ENCODE peak calls at places on chromosomes 11 and 22, in five cellular contexts. One of them, this sample, is unnamed.

GRCh38 chr11:71927813-71928738 is at the start of gene XNDC1N:
- DNase-seq in H1: no peak
- DNase-seq in HepG2: peak; percentile 89
- DNase-seq in GM12878: no peak
- DNase-seq in K562: peak; percentile 85
- DNase-seq in this sample: peak; percentile 86

GRCh38 chr22:33314316-33314715 is 256.1 kb upstream of the SYN3 start:
- DNase-seq in K562: no peak
- DNase-seq in HepG2: no peak
- DNase-seq in GM12878: no peak
- DNase-seq in H1: no peak
- DNase-seq in this sample: no peak

GRCh38 chr11:103396237-103396636 is 287.0 kb downstream of the DYNC2H1 start:
- DNase-seq in GM12878: no peak
- DNase-seq in H1: no peak
- DNase-seq in HepG2: no peak
- DNase-seq in K562: no peak
- DNase-seq in this sample: no peak

GRCh38 chr22:46614070-46614931 is 5.9 kb upstream of the GRAMD4 start:
- DNase-seq in H1: no peak
- DNase-seq in K562: no peak
- DNase-seq in GM12878: peak; percentile 70
- DNase-seq in HepG2: no peak
- DNase-seq in this sample: no peak

GRCh38 chr11:121131656-121132055 is 30.6 kb downstream of the TECTA start:
- DNase-seq in H1: no peak
- DNase-seq in HepG2: no peak
- DNase-seq in GM12878: no peak
- DNase-seq in K562: no peak
- DNase-seq in this sample: no peak

GRCh38 chr11:65834202-65834601 is 439 bp downstream of the SNX32 start:
- DNase-seq in K562: no peak
- DNase-seq in H1: no peak
- DNase-seq in GM12878: no peak
- DNase-seq in HepG2: no peak
- DNase-seq in this sample: no peak

GRCh38 chr11:62505112-62505783 is 41.4 kb downstream of the AHNAK start:
- DNase-seq in H1: no peak
- DNase-seq in GM12878: no peak
- DNase-seq in K562: peak; percentile 66
- DNase-seq in HepG2: no peak
- DNase-seq in this sample: no peak

GRCh38 chr11:64245797-64246623 is 733 bp downstream of the PPP1R14B start:
- DNase-seq in H1: no peak
- DNase-seq in K562: peak; percentile 68
- DNase-seq in HepG2: peak; percentile 58
- DNase-seq in GM12878: no peak
- DNase-seq in this sample: no peak

GRCh38 chr22:45969414-45969799 is 7.6 kb downstream of the WNT7B start:
- DNase-seq in HepG2: no peak
- DNase-seq in GM12878: no peak
- DNase-seq in H1: no peak
- DNase-seq in K562: peak; percentile 19
- DNase-seq in this sample: no peak

GRCh38 chr22:42172385-42173172 is 42.0 kb upstream of the CYP2D6 start:
- DNase-seq in K562: no peak
- DNase-seq in GM12878: no peak
- DNase-seq in H1: no peak
- DNase-seq in HepG2: peak; percentile 74
- DNase-seq in this sample: no peak

GRCh38 chr22:43345761-43346261 is 2.6 kb upstream of the SCUBE1 start:
- DNase-seq in HepG2: peak; percentile 46
- DNase-seq in K562: peak; percentile 30
- DNase-seq in GM12878: no peak
- DNase-seq in H1: no peak
- DNase-seq in this sample: no peak

GRCh38 chr11:40230821-40231220 is 1228.6 kb downstream of the LRRC4C start:
- DNase-seq in K562: no peak
- DNase-seq in HepG2: no peak
- DNase-seq in H1: no peak
- DNase-seq in GM12878: no peak
- DNase-seq in this sample: no peak

GRCh38 chr22:41681616-41682015 is 7.1 kb downstream of the SNU13 start:
- DNase-seq in HepG2: no peak
- DNase-seq in K562: no peak
- DNase-seq in GM12878: no peak
- DNase-seq in H1: no peak
- DNase-seq in this sample: no peak

GRCh38 chr11:10900686-10901415 is 43.0 kb upstream of the ZBED5 start:
- DNase-seq in K562: peak; percentile 25
- DNase-seq in H1: no peak
- DNase-seq in GM12878: no peak
- DNase-seq in HepG2: no peak
- DNase-seq in this sample: no peak

GRCh38 chr11:44143987-44144909 is 48.8 kb downstream of the EXT2 start:
- DNase-seq in K562: no peak
- DNase-seq in H1: no peak
- DNase-seq in HepG2: no peak
- DNase-seq in GM12878: no peak
- DNase-seq in this sample: peak; percentile 15

GRCh38 chr11:87897079-87897478 is 278.2 kb downstream of the RAB38 start:
- DNase-seq in K562: no peak
- DNase-seq in H1: no peak
- DNase-seq in HepG2: no peak
- DNase-seq in GM12878: no peak
- DNase-seq in this sample: no peak

GRCh38 chr22:17712441-17712840 is 61.8 kb downstream of the BID start:
- DNase-seq in H1: no peak
- DNase-seq in GM12878: no peak
- DNase-seq in HepG2: no peak
- DNase-seq in K562: no peak
- DNase-seq in this sample: no peak
- TF ChIP-seq SP1 in H1: no peak
- TF ChIP-seq SP1 in GM12878: no peak
- TF ChIP-seq SP1 in HepG2: no peak
- TF ChIP-seq SP1 in K562: no peak
- TF ChIP-seq SP1 in this sample: no peak

GRCh38 chr11:32615422-32615821 is 31.8 kb downstream of the EIF3M start:
- DNase-seq in GM12878: no peak
- DNase-seq in K562: peak; percentile 13
- DNase-seq in HepG2: peak; percentile 7
- DNase-seq in H1: no peak
- DNase-seq in this sample: no peak
- TF ChIP-seq ATF3 in GM12878: no peak
- TF ChIP-seq ATF3 in K562: no peak
- TF ChIP-seq ATF3 in HepG2: no peak
- TF ChIP-seq ATF3 in H1: no peak
- TF ChIP-seq ATF3 in this sample: no peak

DNA sequence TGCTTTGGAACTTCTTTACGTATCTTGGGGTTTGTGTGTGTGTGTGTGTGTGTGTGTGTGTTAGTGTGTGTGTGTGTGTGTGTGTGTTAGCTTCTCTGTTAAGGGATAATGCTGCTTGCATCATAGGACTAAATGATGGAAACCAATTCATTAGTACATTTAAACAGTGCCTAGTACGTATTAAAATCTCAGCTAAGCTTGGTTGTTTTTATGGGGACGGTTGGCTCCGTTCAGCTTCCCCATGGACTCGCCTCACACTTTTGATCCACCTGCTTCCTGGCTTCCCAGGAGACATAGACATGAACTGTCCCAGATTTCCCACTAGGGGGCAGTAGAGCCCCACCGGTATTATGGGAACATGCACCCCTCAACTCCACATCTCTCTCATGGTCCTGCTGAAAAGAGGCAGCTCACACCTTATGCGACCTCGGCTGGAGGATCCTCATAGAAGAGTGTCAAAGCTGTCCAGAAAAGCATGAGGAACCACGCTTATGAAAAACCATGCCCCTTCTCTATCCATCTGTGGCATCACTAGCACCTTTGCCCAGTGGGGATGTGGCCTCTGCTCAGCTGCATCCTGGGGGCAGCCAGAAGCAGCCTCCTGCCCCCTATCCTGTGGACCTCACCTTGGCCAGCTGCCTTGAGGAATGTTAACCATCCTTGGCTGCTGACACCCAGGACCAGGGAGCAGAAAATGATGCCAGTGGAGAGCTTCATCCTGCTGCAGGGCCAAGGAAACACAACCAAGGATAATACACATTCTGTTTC is 9.7 kb upstream of the SAAL1 start:
- DNase-seq in GM12878: peak; percentile 19
- DNase-seq in HepG2: peak; percentile 75
- DNase-seq in H1: peak; percentile 60
- DNase-seq in K562: peak; percentile 77
- DNase-seq in this sample: peak; percentile 76
- H2AFZ ChIP-seq in GM12878: no peak overlapping the region
- H2AFZ ChIP-seq in HepG2: no peak overlapping the region
- H2AFZ ChIP-seq in H1: peak overlapping the region; percentile 75
- H2AFZ ChIP-seq in K562: no peak overlapping the region
- H2AFZ ChIP-seq in this sample: peak overlapping the region; percentile 57

DNA sequence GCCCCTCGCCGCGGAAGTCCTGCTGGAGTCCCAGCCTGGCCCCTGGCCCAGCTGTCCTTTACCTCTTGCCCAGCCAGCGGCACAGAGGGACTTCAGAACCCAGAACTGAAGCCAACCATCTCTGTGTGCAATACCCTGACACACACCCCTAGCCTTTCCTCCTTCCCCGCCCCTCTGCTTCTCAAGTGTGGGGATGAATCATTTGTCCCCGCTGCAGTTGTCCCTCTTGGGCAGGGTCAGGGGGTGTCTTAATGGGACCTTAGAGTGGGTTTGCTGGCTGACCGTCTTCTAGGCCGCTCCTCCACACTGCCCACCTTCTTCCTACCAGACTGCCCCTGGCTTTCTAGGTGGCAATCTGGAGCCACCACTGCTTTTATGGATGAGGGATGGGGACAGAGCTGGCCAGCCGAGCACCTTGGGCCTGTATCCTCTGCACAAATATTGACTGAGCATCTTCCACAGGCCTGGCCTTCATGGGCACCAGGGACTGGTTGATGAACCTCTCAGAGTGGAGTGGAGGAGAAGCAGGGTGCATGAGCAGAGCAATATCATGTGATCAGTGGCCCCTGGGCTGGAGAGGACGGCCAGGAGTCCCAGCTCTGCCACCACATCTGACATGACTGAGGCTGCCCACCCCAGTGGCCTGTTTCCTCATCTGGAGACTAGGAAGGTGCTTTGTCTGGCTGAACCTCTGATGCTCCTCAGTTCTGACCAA is 668 bp upstream of the CHST1 start:
- DNase-seq in GM12878: no peak
- DNase-seq in K562: no peak
- DNase-seq in HepG2: no peak
- DNase-seq in H1: no peak
- DNase-seq in this sample: no peak
- TF ChIP-seq SP1 in GM12878: no peak
- TF ChIP-seq SP1 in K562: no peak
- TF ChIP-seq SP1 in HepG2: no peak
- TF ChIP-seq SP1 in H1: no peak
- TF ChIP-seq SP1 in this sample: no peak

GRCh38 chr22:37331034-37331428 is 48.7 kb downstream of the CYTH4 start:
- DNase-seq in K562: peak; percentile 26
- DNase-seq in H1: no peak
- DNase-seq in GM12878: no peak
- DNase-seq in HepG2: no peak
- DNase-seq in this sample: no peak
- TF ChIP-seq ATF3 in K562: no peak
- TF ChIP-seq ATF3 in H1: no peak
- TF ChIP-seq ATF3 in GM12878: no peak
- TF ChIP-seq ATF3 in HepG2: no peak
- TF ChIP-seq ATF3 in this sample: no peak

GRCh38 chr11:34619062-34619516 is 1.8 kb upstream of the EHF start:
- DNase-seq in HepG2: no peak
- DNase-seq in K562: peak; percentile 69
- DNase-seq in GM12878: no peak
- DNase-seq in H1: no peak
- DNase-seq in this sample: no peak

GRCh38 chr11:34621876-34622275 is 983 bp downstream of the EHF start:
- DNase-seq in K562: no peak
- DNase-seq in HepG2: peak; percentile 30
- DNase-seq in GM12878: no peak
- DNase-seq in H1: no peak
- DNase-seq in this sample: no peak

GRCh38 chr11:34618406-34618805 is 2.5 kb upstream of the EHF start:
- DNase-seq in K562: no peak
- DNase-seq in HepG2: no peak
- DNase-seq in H1: no peak
- DNase-seq in GM12878: no peak
- DNase-seq in this sample: no peak

GRCh38 chr11:34620820-34621792 is at the start of gene EHF:
- DNase-seq in K562: no peak
- DNase-seq in HepG2: no peak
- DNase-seq in H1: no peak
- DNase-seq in GM12878: no peak
- DNase-seq in this sample: no peak

GRCh38 chr11:34620202-34620601 is 691 bp upstream of the EHF start:
- DNase-seq in HepG2: no peak
- DNase-seq in K562: no peak
- DNase-seq in H1: no peak
- DNase-seq in GM12878: no peak
- DNase-seq in this sample: no peak
- H2AFZ ChIP-seq in HepG2: no peak overlapping the region
- H2AFZ ChIP-seq in K562: no peak overlapping the region
- H2AFZ ChIP-seq in H1: no peak overlapping the region
- H2AFZ ChIP-seq in GM12878: no peak overlapping the region
- H2AFZ ChIP-seq in this sample: no peak overlapping the region

GRCh38 chr11:69000831-69001245 is 12.2 kb downstream of the MRGPRF start:
- DNase-seq in K562: no peak
- DNase-seq in H1: no peak
- DNase-seq in HepG2: peak; percentile 57
- DNase-seq in GM12878: no peak
- DNase-seq in this sample: peak; percentile 27
- TF ChIP-seq SP1 in K562: no peak
- TF ChIP-seq SP1 in H1: no peak
- TF ChIP-seq SP1 in HepG2: no peak
- TF ChIP-seq SP1 in GM12878: no peak
- TF ChIP-seq SP1 in this sample: no peak

DNA sequence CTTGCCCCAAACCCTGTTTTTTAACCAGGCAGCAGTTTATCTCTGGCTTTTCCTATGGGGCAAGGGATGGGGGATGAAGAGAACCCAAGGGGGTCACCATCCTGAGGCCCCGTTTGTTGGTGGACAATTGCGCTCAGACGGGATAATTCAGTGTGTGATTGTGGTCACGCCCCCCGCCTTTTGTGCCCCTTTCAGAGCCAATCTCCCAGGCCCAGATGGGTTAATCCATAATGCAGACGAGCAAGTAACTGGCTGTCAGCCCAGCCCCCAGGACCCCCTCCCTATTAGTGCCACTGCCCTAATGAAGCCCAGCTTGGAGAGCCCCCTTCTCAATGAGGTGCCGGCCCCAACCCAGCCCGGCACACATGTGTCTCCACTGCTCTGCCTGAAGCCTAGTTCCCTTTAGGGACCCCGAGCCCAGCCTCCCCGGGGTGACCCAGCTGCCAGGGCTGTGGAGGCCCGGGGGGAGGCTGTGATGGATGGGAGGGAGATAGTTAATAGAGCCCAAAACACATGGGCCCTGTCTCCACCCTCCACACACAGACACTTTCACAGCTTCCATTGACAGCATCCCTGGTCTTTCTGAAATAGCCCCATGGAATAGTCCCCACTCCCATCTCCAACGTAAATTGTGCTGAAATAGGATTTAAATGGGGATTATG is 19.0 kb upstream of the ROBO3 start:
- DNase-seq in HepG2: no peak
- DNase-seq in H1: no peak
- DNase-seq in K562: no peak
- DNase-seq in GM12878: no peak
- DNase-seq in this sample: no peak
- TF ChIP-seq ATF3 in HepG2: no peak
- TF ChIP-seq ATF3 in H1: no peak
- TF ChIP-seq ATF3 in K562: no peak
- TF ChIP-seq ATF3 in GM12878: no peak
- TF ChIP-seq ATF3 in this sample: no peak